ENCODE peak calls at places on chromosome 12, in eight cellular contexts. F, Z, A, K, P, M, W and B are unnamed samples.
A peak's percentile ranks its signal among the peaks of the same experiment; 100 is the strongest.

GRCh38 chr12:131721548-131721947 is 10.7 kb downstream of the SFSWAP start:
- DNase-seq in F (no peak), Z (no peak), A (no peak), K (no peak), P (no peak), M (no peak), W (no peak), B (no peak)

GRCh38 chr12:91628656-91629055 is 446.0 kb upstream of the DCN start:
- DNase-seq in F (no peak), Z (no peak), A (no peak), K (no peak), P (no peak), M (no peak), W (no peak), B (no peak)

GRCh38 chr12:57753938-57754337 is 965 bp upstream of the MARCHF9 start:
- DNase-seq in F (no peak), Z (no peak), A (no peak), K (no peak), P (no peak), M (no peak), W (no peak), B (no peak)

GRCh38 chr12:33825442-33825841 is 196.9 kb upstream of the ALG10 start:
- DNase-seq in F (no peak), Z (no peak), A (no peak), K (no peak), P (no peak), M (no peak), W (no peak), B (no peak)

GRCh38 chr12:21656931-21657335 is 709 bp downstream of the LDHB start:
- DNase-seq in F (no peak), Z (peak; percentile 18), A (no peak), K (peak; percentile 50), P (no peak), M (peak; percentile 53), W (peak; percentile 57), B (no peak)

GRCh38 chr12:53670308-53670707 is 5.6 kb downstream of the ATP5MC2 start:
- DNase-seq in F (no peak), Z (no peak), A (no peak), K (no peak), P (no peak), M (no peak), W (no peak), B (no peak)

GRCh38 chr12:116302200-116303075 is 24.9 kb upstream of the MED13L start:
- DNase-seq in F (no peak), Z (no peak), A (no peak), K (no peak), P (no peak), M (no peak), W (no peak), B (no peak)

GRCh38 chr12:100447405-100447804 is 26.3 kb upstream of the NR1H4 start:
- DNase-seq in F (no peak), Z (no peak), A (no peak), K (no peak), P (no peak), M (no peak), W (no peak), B (no peak)

GRCh38 chr12:91021076-91021475 is 16.3 kb upstream of the EPYC start:
- DNase-seq in F (no peak), Z (no peak), A (no peak), K (no peak), P (no peak), M (no peak), W (no peak), B (no peak)

GRCh38 chr12:3897400-3897910 is 24.3 kb upstream of the PARP11 start:
- DNase-seq in F (no peak), Z (no peak), A (no peak), K (no peak), P (no peak), M (no peak), W (no peak), B (no peak)

GRCh38 chr12:107242189-107242588 is 148.8 kb upstream of the CRY1 start:
- DNase-seq in F (no peak), Z (no peak), A (no peak), K (peak; percentile 20), P (no peak), M (peak; percentile 31), W (no peak), B (no peak)

GRCh38 chr12:64946132-64946829 is 121.8 kb downstream of the TBC1D30 start:
- DNase-seq in F (no peak), Z (no peak), A (no peak), K (peak; percentile 7), P (no peak), M (peak; percentile 48), W (no peak), B (peak; percentile 92)

GRCh38 chr12:76830456-76830855 is 48.4 kb downstream of the CSRP2 start:
- DNase-seq in F (no peak), Z (no peak), A (no peak), K (peak; percentile 62), P (peak; percentile 8), M (no peak), W (no peak), B (no peak)

GRCh38 chr12:86230516-86231146 is 25.6 kb downstream of the MGAT4C start:
- DNase-seq in F (no peak), Z (no peak), A (no peak), K (peak; percentile 18), P (no peak), M (no peak), W (no peak), B (no peak)

GRCh38 chr12:84361651-84362551 is 550.7 kb downstream of the SLC6A15 start:
- DNase-seq in F (no peak), Z (no peak), A (peak; percentile 33), K (no peak), P (no peak), M (no peak), W (no peak), B (no peak)

GRCh38 chr12:131290255-131290959 is 336.7 kb downstream of the ADGRD1 start:
- DNase-seq in F (no peak), Z (no peak), A (no peak), K (no peak), P (no peak), M (no peak), W (no peak), B (peak; percentile 5)

GRCh38 chr12:53430116-53430515 is 6.5 kb downstream of the AMHR2 start:
- DNase-seq in F (no peak), Z (no peak), A (no peak), K (no peak), P (no peak), M (no peak), W (no peak), B (no peak)

GRCh38 chr12:116878567-116879508 is 2.4 kb downstream of the HRK start:
- DNase-seq in F (no peak), Z (no peak), A (no peak), K (no peak), P (no peak), M (peak; percentile 17), W (no peak), B (no peak)

GRCh38 chr12:11016937-11017336 is 5.5 kb downstream of the TAS2R19 start:
- DNase-seq in F (no peak), Z (no peak), A (no peak), K (no peak), P (no peak), M (no peak), W (no peak), B (no peak)

GRCh38 chr12:26629864-26630263 is 203.1 kb downstream of the ITPR2 start:
- DNase-seq in F (no peak), Z (no peak), A (no peak), K (peak; percentile 70), P (no peak), M (no peak), W (no peak), B (no peak)
- TF ChIP-seq CTCF in F (peak; percentile 34), Z (peak; percentile 45), A (no peak), K (peak; percentile 75), P (peak; percentile 69), M (peak; percentile 44), W (no peak), B (peak; percentile 65)

DNA sequence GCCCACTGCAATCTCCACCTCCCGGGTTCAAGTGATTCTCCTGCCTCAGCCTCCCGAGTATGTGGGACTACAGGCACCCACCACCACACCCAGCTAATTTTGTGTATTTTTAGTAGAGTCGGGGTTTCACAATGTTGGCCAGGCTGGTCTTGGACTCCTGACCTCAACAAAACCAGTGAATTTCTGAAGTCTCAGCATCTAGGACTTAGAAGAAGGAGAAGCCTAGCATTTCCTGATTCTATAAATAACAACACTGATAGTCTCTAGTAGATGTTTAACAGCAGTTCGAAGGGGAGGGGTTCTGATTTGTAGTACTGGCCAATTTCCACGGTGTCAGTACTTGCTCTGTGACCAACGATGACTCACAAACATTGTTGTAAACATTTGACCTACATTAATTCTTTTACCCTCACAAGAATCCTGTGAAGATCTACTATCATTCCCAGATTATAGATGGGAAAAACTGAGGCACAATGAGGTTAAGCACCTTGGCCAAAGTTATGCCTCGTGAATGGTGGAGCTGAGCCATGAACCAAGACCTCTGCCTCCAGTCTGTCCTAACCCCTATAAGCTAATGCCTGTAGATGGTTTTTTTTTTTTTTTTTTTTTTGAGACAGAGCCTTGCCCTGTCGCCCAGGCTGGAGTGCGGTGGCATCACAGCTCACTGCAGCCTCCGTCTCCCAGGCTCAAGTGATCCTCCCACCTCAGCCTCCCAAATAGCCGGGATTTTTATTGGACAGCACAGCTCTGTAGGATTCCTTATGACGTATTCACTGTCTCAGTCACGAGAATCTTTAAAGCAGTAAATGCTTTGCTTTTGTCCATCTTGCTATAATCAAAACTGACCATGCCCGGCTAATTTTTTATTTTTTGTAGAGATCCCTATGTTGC is 5.2 kb downstream of the P2RX4 start:
- DNase-seq in F (no peak), Z (peak; percentile 63), A (no peak), K (peak; percentile 97), P (peak; percentile 75), M (no peak), W (peak; percentile 69), B (no peak)
- H3K27ac ChIP-seq in F (no peak overlapping the region), Z (peak overlapping the region; percentile 64), A (no peak overlapping the region), K (no peak overlapping the region), P (no peak overlapping the region), M (no peak overlapping the region), W (peak overlapping the region; percentile 2), B (peak overlapping the region; percentile 21)

GRCh38 chr12:49552014-49552413 is 13.2 kb downstream of the KCNH3 start:
- DNase-seq in F (no peak), Z (no peak), A (no peak), K (no peak), P (no peak), M (no peak), W (no peak), B (peak; percentile 73)

GRCh38 chr12:49550853-49551252 is 12.0 kb downstream of the KCNH3 start:
- DNase-seq in F (no peak), Z (no peak), A (no peak), K (no peak), P (no peak), M (no peak), W (no peak), B (no peak)

GRCh38 chr12:49548822-49549648 is 10.2 kb downstream of the KCNH3 start:
- DNase-seq in F (no peak), Z (no peak), A (no peak), K (no peak), P (no peak), M (peak; percentile 53), W (no peak), B (no peak)

GRCh38 chr12:49548481-49548821 is 9.6 kb downstream of the KCNH3 start:
- DNase-seq in F (no peak), Z (no peak), A (no peak), K (no peak), P (no peak), M (no peak), W (no peak), B (peak; percentile 54)

GRCh38 chr12:49549735-49550710 is 11.2 kb downstream of the KCNH3 start:
- DNase-seq in F (no peak), Z (no peak), A (no peak), K (no peak), P (no peak), M (no peak), W (no peak), B (no peak)
- H3K4me3 ChIP-seq in F (no peak overlapping the region), Z (no peak overlapping the region), A (peak overlapping the region; percentile 59), K (no peak overlapping the region), P (no peak overlapping the region), M (no peak overlapping the region), W (no peak overlapping the region), B (peak overlapping the region; percentile 47)

GRCh38 chr12:74455429-74455828 is 82.2 kb upstream of the ATXN7L3B start:
- DNase-seq in F (no peak), Z (no peak), A (no peak), K (no peak), P (no peak), M (no peak), W (no peak), B (no peak)
- TF ChIP-seq CTCF in F (no peak), Z (no peak), A (no peak), K (no peak), P (no peak), M (no peak), W (no peak), B (no peak)